ENCODE peak calls at places on chromosomes 3 and 15, in five cellular contexts. S is GM12891, Z is endothelial cell of umbilical vein, J is IMR-90, W is transverse colon. H is an unnamed sample.
A peak's percentile ranks its signal among the peaks of the same experiment; 100 is the strongest.

GRCh38 chr3:149247929-149248691 is 26.5 kb upstream of the CP start:
- DNase-seq in S (no peak), Z (peak; percentile 40), J (peak; percentile 36), W (no peak), H (no peak)

GRCh38 chr15:41056810-41057209 is 59.3 kb downstream of the INO80 start:
- DNase-seq in S (no peak), Z (no peak), J (no peak), W (no peak), H (no peak)

GRCh38 chr3:65946438-65946837 is 92.3 kb downstream of the MAGI1 start:
- DNase-seq in S (no peak), Z (peak; percentile 56), J (peak; percentile 37), W (no peak), H (no peak)

GRCh38 chr3:128495435-128495970 is 2.5 kb upstream of the GATA2 start:
- DNase-seq in S (no peak), Z (no peak), J (no peak), W (no peak), H (no peak)

GRCh38 chr3:116226245-116226644 is 219.0 kb downstream of the LSAMP start:
- DNase-seq in S (no peak), Z (no peak), J (no peak), W (no peak), H (no peak)

GRCh38 chr3:77377717-77378116 is 337.8 kb downstream of the ROBO2 start:
- DNase-seq in S (no peak), Z (no peak), J (no peak), W (no peak), H (no peak)

GRCh38 chr3:124941729-124942128 is 7.2 kb upstream of the MUC13 start:
- DNase-seq in S (no peak), Z (no peak), J (no peak), W (no peak), H (no peak)

GRCh38 chr3:11734-12133 is 184.8 kb upstream of the CHL1 start:
- DNase-seq in S (no peak), Z (no peak), J (no peak), W (no peak), H (no peak)

GRCh38 chr3:112818289-112818688 is 28.4 kb downstream of the CD200R1L start:
- DNase-seq in S (no peak), Z (no peak), J (peak; percentile 79), W (no peak), H (no peak)

GRCh38 chr3:194810076-194810475 is 124.4 kb downstream of the FAM43A start:
- DNase-seq in S (no peak), Z (no peak), J (no peak), W (no peak), H (no peak)

GRCh38 chr15:77021088-77021481 is 26.2 kb downstream of the PSTPIP1 start:
- DNase-seq in S (no peak), Z (no peak), J (no peak), W (no peak), H (no peak)

GRCh38 chr3:47961036-47961435 is 55.2 kb downstream of the MAP4 start:
- DNase-seq in S (no peak), Z (no peak), J (no peak), W (no peak), H (no peak)

GRCh38 chr3:46844851-46845250 is 18.4 kb downstream of the MYL3 start:
- DNase-seq in S (no peak), Z (no peak), J (no peak), W (no peak), H (no peak)

GRCh38 chr3:72636947-72637647 is 211.1 kb downstream of the SHQ1 start:
- DNase-seq in S (no peak), Z (no peak), J (no peak), W (no peak), H (no peak)

GRCh38 chr15:37773111-37773860 is 161.2 kb upstream of the TMCO5A start:
- DNase-seq in S (no peak), Z (no peak), J (peak; percentile 89), W (no peak), H (peak; percentile 3)

GRCh38 chr15:49037546-49037940 is 8.7 kb downstream of the SECISBP2L start:
- DNase-seq in S (no peak), Z (no peak), J (no peak), W (no peak), H (no peak)

GRCh38 chr3:159534496-159534895 is 454.1 kb upstream of the IL12A start:
- DNase-seq in S (no peak), Z (no peak), J (no peak), W (no peak), H (no peak)

GRCh38 chr3:127288343-127288742 is 497 bp upstream of the PRR20G start:
- DNase-seq in S (no peak), Z (no peak), J (no peak), W (no peak), H (no peak)

GRCh38 chr3:175956964-175957363 is 1097.8 kb downstream of the NAALADL2 start:
- DNase-seq in S (no peak), Z (no peak), J (peak; percentile 10), W (no peak), H (no peak)

GRCh38 chr3:10534066-10534465 is 28.7 kb upstream of the ATP2B2 start:
- DNase-seq in S (no peak), Z (no peak), J (no peak), W (no peak), H (no peak)

GRCh38 chr3:130760922-130761321 is 14.3 kb upstream of the PIK3R4 start:
- DNase-seq in S (no peak), Z (no peak), J (no peak), W (no peak), H (no peak)

GRCh38 chr15:90941038-90941437 is 6.0 kb downstream of the UNC45A start:
- DNase-seq in S (no peak), Z (no peak), J (no peak), W (no peak), H (no peak)

GRCh38 chr3:142849148-142849547 is 39.7 kb downstream of the PCOLCE2 start:
- DNase-seq in S (no peak), Z (no peak), J (no peak), W (no peak), H (no peak)

GRCh38 chr3:149936812-149937230 is 33.9 kb downstream of the PFN2 start:
- DNase-seq in S (no peak), Z (peak; percentile 70), J (peak; percentile 62), W (peak; percentile 29), H (peak; percentile 25)

GRCh38 chr3:123543950-123544349 is 40.9 kb downstream of the HACD2 start:
- DNase-seq in S (no peak), Z (no peak), J (no peak), W (no peak), H (no peak)

GRCh38 chr3:52896613-52897012 is 735 bp downstream of the STIMATE start:
- DNase-seq in S (no peak), Z (no peak), J (no peak), W (no peak), H (no peak)

GRCh38 chr15:96893159-96893906 is 562.8 kb downstream of the NR2F2 start:
- DNase-seq in S (no peak), Z (peak; percentile 80), J (no peak), W (no peak), H (no peak)

GRCh38 chr3:155766206-155766605 is 21.3 kb upstream of the PLCH1 start:
- DNase-seq in S (no peak), Z (no peak), J (peak; percentile 73), W (no peak), H (peak; percentile 10)

GRCh38 chr3:110070539-110070916 is 733.2 kb upstream of the DPPA4 start:
- DNase-seq in S (no peak), Z (no peak), J (no peak), W (no peak), H (no peak)

GRCh38 chr3:48492461-48493202 is 11.3 kb downstream of the SHISA5 start:
- DNase-seq in S (no peak), Z (no peak), J (no peak), W (no peak), H (no peak)

GRCh38 chr3:113834983-113835382 is 3.6 kb upstream of the GRAMD1C start:
- DNase-seq in S (no peak), Z (no peak), J (peak; percentile 21), W (no peak), H (no peak)

GRCh38 chr3:113839551-113839950 is 963 bp downstream of the GRAMD1C start:
- DNase-seq in S (no peak), Z (no peak), J (no peak), W (no peak), H (no peak)

GRCh38 chr3:113838631-113839209 is at the start of gene GRAMD1C:
- DNase-seq in S (peak; percentile 70), Z (peak; percentile 91), J (peak; percentile 88), W (peak; percentile 89), H (peak; percentile 80)
- TF ChIP-seq POLR2A in S (no peak), Z (peak; percentile 61), J (peak; percentile 25), W (no peak), H (peak; percentile 46)

GRCh38 chr3:133761605-133762484 is 15.7 kb downstream of the TF start:
- DNase-seq in S (no peak), Z (no peak), J (no peak), W (no peak), H (no peak)
- TF ChIP-seq POLR2A in S (no peak), Z (no peak), J (no peak), W (no peak), H (no peak)

GRCh38 chr3:190562866-190563525 is 49.1 kb downstream of the IL1RAP start:
- DNase-seq in S (no peak), Z (no peak), J (no peak), W (no peak), H (no peak)

GRCh38 chr3:190560284-190560895 is 46.5 kb downstream of the IL1RAP start:
- DNase-seq in S (no peak), Z (no peak), J (no peak), W (no peak), H (no peak)

GRCh38 chr3:190564175-190564574 is 50.3 kb downstream of the IL1RAP start:
- DNase-seq in S (no peak), Z (no peak), J (no peak), W (no peak), H (no peak)

GRCh38 chr3:190568036-190568435 is 54.2 kb downstream of the IL1RAP start:
- DNase-seq in S (no peak), Z (no peak), J (no peak), W (no peak), H (no peak)

DNA sequence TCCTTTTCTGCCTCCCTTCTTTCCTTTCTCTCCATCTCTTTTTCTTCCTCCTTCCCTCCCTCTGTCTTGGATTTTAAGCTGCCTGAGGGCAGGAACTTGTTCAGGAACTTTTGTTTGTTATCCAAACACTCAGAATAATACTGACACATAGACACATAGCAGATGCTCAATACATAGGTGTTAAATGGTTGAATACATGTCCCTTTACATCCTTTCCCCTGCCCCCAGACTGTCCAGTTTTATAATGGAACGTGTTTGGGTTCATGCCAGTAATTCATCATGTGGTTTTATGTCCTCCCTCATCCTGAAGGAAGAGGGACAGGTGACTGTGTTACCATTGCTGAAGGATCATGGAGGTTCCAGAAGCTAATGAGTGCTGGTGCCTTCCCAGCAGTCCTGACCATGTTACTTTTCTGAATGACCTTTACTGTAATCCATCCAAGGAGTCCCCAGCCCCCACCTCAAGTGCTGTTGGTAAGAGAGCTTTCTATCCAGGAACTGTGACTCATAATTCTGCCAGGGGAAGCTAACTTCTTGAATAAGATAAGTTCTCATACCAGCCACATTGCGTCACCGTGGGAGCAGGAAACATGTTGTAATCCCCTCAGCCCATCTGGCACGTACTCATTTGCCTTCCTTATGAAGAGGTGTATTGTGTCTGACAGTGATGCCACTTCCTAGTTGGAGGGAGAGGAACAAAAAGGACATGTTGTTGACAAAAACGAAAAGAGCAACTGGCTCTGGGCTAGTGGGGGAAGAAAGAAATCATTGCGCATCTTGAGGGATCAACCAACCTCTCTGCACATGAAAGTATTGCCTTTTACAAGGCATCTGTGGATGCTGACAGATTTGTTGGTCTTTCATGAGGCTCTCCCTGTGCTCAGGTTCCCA is 52.4 kb downstream of the IL1RAP start:
- DNase-seq in S (no peak), Z (peak; percentile 99), J (peak; percentile 100), W (peak; percentile 50), H (peak; percentile 76)
- TF ChIP-seq POLR2A in S (no peak), Z (no peak), J (no peak), W (no peak), H (no peak)

GRCh38 chr3:49714728-49715550 is 4.5 kb downstream of the AMIGO3 start:
- DNase-seq in S (no peak), Z (no peak), J (no peak), W (no peak), H (no peak)
- TF ChIP-seq POLR2A in S (no peak), Z (no peak), J (no peak), W (no peak), H (no peak)

H was measured in H54.